ENCODE peak calls at places on chromosomes 16 and 17, in eight cellular contexts. O is bronchial epithelial cell; E is H9; W is activated CD4-positive, CD25-positive, alpha-beta regulatory T cell; U is Caki2; P is esophagus squamous epithelium; H is GM20000; I is GM03348. T is an unnamed sample.

GRCh38 chr16:69325784-69326171 is 4.6 kb downstream of the PDF start:
- DNase-seq in O (no peak), E (no peak), W (no peak), U (no peak), P (no peak), H (no peak), I (no peak), T (no peak)

GRCh38 chr17:17073627-17074521 is 31.6 kb downstream of the MPRIP start:
- DNase-seq in O (no peak), E (no peak), W (no peak), U (no peak), P (no peak), H (no peak), I (peak), T (no peak)

GRCh38 chr16:11407047-11407982 is 62.1 kb downstream of the RMI2 start:
- DNase-seq in O (peak), E (peak), W (no peak), U (peak), P (no peak), H (peak), I (peak), T (peak)

GRCh38 chr17:48929812-48930165 is 14.9 kb downstream of the SNF8 start:
- DNase-seq in O (no peak), E (no peak), W (no peak), U (no peak), P (no peak), H (no peak), I (no peak), T (no peak)

GRCh38 chr17:79932907-79933306 is 93.7 kb upstream of the CBX4 start:
- DNase-seq in O (no peak), E (no peak), W (no peak), U (no peak), P (no peak), H (no peak), I (no peak), T (no peak)

GRCh38 chr17:77365584-77366186 is 224.9 kb downstream of the SEC14L1 start:
- DNase-seq in O (peak), E (no peak), W (no peak), U (peak), P (no peak), H (no peak), I (peak), T (no peak)

GRCh38 chr17:13557077-13557476 is 44.7 kb downstream of the HS3ST3A1 start:
- DNase-seq in O (peak), E (no peak), W (no peak), U (no peak), P (no peak), H (no peak), I (peak), T (no peak)

GRCh38 chr17:10059684-10060211 is 138.7 kb downstream of the GAS7 start:
- DNase-seq in O (no peak), E (no peak), W (no peak), U (no peak), P (no peak), H (peak), I (peak), T (no peak)

GRCh38 chr17:30950189-30950588 is 20.6 kb upstream of the RNF135 start:
- DNase-seq in O (no peak), E (no peak), W (no peak), U (no peak), P (no peak), H (no peak), I (no peak), T (no peak)

GRCh38 chr17:7950578-7950977 is 18.6 kb downstream of the CNTROB start:
- DNase-seq in O (no peak), E (no peak), W (no peak), U (no peak), P (no peak), H (no peak), I (no peak), T (no peak)

GRCh38 chr17:80758793-80759673 is 214.4 kb downstream of the RPTOR start:
- DNase-seq in O (no peak), E (peak), W (no peak), U (no peak), P (no peak), H (no peak), I (no peak), T (no peak)

GRCh38 chr16:59545666-59546065 is 811.5 kb upstream of the GOT2 start:
- DNase-seq in O (no peak), E (no peak), W (no peak), U (no peak), P (no peak), H (no peak), I (no peak), T (no peak)

GRCh38 chr17:59074494-59074893 is 32.2 kb downstream of the TRIM37 start:
- DNase-seq in O (peak), E (no peak), W (no peak), U (peak), P (no peak), H (no peak), I (peak), T (no peak)

GRCh38 chr17:17032131-17032692 is 10.0 kb upstream of the MPRIP start:
- DNase-seq in O (peak), E (no peak), W (no peak), U (no peak), P (no peak), H (no peak), I (peak), T (no peak)

GRCh38 chr16:84795338-84796053 is 24.3 kb upstream of the CRISPLD2 start:
- DNase-seq in O (peak), E (no peak), W (no peak), U (no peak), P (no peak), H (no peak), I (peak), T (no peak)

GRCh38 chr17:82320956-82321927 is 3.8 kb upstream of the CD7 start:
- DNase-seq in O (no peak), E (peak), W (peak), U (no peak), P (no peak), H (peak), I (peak), T (no peak)

GRCh38 chr16:86362155-86362849 is 148.0 kb upstream of the FOXF1 start:
- DNase-seq in O (no peak), E (no peak), W (no peak), U (no peak), P (no peak), H (no peak), I (no peak), T (no peak)

GRCh38 chr16:56203052-56203451 is 11.8 kb downstream of the GNAO1 start:
- DNase-seq in O (peak), E (peak), W (no peak), U (peak), P (no peak), H (peak), I (no peak), T (no peak)

GRCh38 chr16:86549076-86549892 is 5.8 kb downstream of the MTHFSD start:
- DNase-seq in O (no peak), E (no peak), W (no peak), U (no peak), P (no peak), H (no peak), I (no peak), T (no peak)

GRCh38 chr16:14539631-14540030 is 90.4 kb downstream of the PARN start:
- DNase-seq in O (no peak), E (no peak), W (no peak), U (no peak), P (no peak), H (no peak), I (peak), T (no peak)

GRCh38 chr16:2675714-2676113 is 6.6 kb upstream of the KCTD5 start:
- DNase-seq in O (no peak), E (no peak), W (no peak), U (no peak), P (no peak), H (no peak), I (no peak), T (no peak)

GRCh38 chr16:57824880-57825279 is 22.6 kb upstream of the KIFC3 start:
- DNase-seq in O (peak), E (no peak), W (no peak), U (peak), P (no peak), H (no peak), I (no peak), T (no peak)

GRCh38 chr16:30740364-30741251 is 7.6 kb upstream of the PHKG2 start:
- DNase-seq in O (peak), E (peak), W (no peak), U (peak), P (no peak), H (no peak), I (peak), T (no peak)